ENCODE peak calls at places on chromosomes 6 and 20, in four cellular contexts. I is bronchial epithelial cell, U is WTC11, L is transverse colon. M is an unnamed sample.

GRCh38 chr6:18387061-18387721 is at the start of gene RNF144B:
- DNase-seq in U (peak), I (peak), L (peak), M (peak)

GRCh38 chr6:139762587-139763031 is 388.2 kb upstream of the CITED2 start:
- DNase-seq in L (no peak), I (peak), U (no peak), M (no peak)

GRCh38 chr6:19712012-19712688 is 125.0 kb upstream of the ID4 start:
- DNase-seq in I (no peak), U (no peak), L (no peak), M (no peak)

GRCh38 chr6:109388265-109388664 is 6.0 kb upstream of the CD164 start:
- DNase-seq in I (peak), U (no peak), L (no peak), M (no peak)

GRCh38 chr6:132673376-132674094 is 14.6 kb upstream of the TAAR1 start:
- DNase-seq in U (no peak), L (peak), I (no peak), M (no peak)

GRCh38 chr20:25310921-25311728 is 63.2 kb downstream of the PYGB start:
- DNase-seq in U (no peak), I (no peak), L (peak), M (no peak)

GRCh38 chr20:10673176-10673830 is 496 bp downstream of the JAG1 start:
- DNase-seq in L (peak), I (no peak), U (peak), M (no peak)

GRCh38 chr20:61109221-61109805 is 142.7 kb upstream of the CDH4 start:
- DNase-seq in U (no peak), I (no peak), L (no peak), M (no peak)

GRCh38 chr20:4956200-4956810 is 45.0 kb downstream of the SLC23A2 start:
- DNase-seq in U (no peak), I (peak), L (no peak), M (no peak)

GRCh38 chr6:43758617-43759050 is 11.4 kb upstream of the VEGFA start:
- DNase-seq in I (no peak), U (peak), L (no peak), M (no peak)

GRCh38 chr6:311679-312220 is 19.5 kb downstream of the DUSP22 start:
- DNase-seq in L (no peak), I (no peak), U (no peak), M (no peak)

GRCh38 chr6:156949376-156949775 is 172.2 kb downstream of the ARID1B start:
- DNase-seq in I (peak), U (no peak), L (no peak), M (no peak)

GRCh38 chr20:38196592-38196991 is 31.5 kb upstream of the TGM2 start:
- DNase-seq in U (no peak), I (peak), L (peak), M (no peak)

GRCh38 chr6:155310596-155310995 is 3.7 kb downstream of the TFB1M start:
- DNase-seq in L (no peak), I (peak), U (no peak), M (no peak)

GRCh38 chr6:108712946-108713345 is 135.3 kb upstream of the ARMC2 start:
- DNase-seq in L (peak), I (no peak), U (no peak), M (no peak)

GRCh38 chr6:100796049-100796823 is 84.9 kb downstream of the ASCC3 start:
- DNase-seq in I (no peak), L (no peak), U (no peak), M (no peak)
- TF ChIP-seq CTCF in I (no peak), L (no peak), U (no peak), M (no peak)

GRCh38 chr6:160221423-160221822 is 37.2 kb downstream of the SLC22A2 start:
- DNase-seq in I (peak), L (no peak), U (no peak), M (no peak)
- TF ChIP-seq CTCF in I (peak), L (no peak), U (no peak), M (no peak)

DNA sequence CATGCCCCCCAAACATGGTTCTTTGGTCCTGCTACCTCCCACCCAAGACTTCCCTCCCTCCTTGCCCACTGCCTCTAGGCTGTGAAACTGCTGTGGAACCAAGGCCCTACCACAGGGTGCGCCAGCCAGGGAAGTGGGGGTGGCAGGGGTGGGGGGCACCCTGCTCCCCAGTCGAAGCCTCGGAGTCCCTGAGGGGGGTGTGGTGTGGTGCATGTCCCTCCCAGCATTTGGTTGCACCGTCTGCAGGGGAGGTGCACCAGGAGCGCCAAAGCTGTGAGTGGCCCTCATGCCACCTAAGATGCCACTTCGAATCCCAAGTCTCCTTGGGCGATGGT is 1.8 kb downstream of the RGS19 start:
- DNase-seq in I (no peak), L (no peak), U (no peak), M (no peak)
- TF ChIP-seq CTCF in I (no peak), L (no peak), U (no peak), M (no peak)

GRCh38 chr20:1737134-1737533 is 79.6 kb upstream of the SIRPG start:
- DNase-seq in I (no peak), U (no peak), L (no peak), M (no peak)

GRCh38 chr20:1735417-1736089 is 78.0 kb upstream of the SIRPG start:
- DNase-seq in L (no peak), U (no peak), I (no peak), M (no peak)

DNA sequence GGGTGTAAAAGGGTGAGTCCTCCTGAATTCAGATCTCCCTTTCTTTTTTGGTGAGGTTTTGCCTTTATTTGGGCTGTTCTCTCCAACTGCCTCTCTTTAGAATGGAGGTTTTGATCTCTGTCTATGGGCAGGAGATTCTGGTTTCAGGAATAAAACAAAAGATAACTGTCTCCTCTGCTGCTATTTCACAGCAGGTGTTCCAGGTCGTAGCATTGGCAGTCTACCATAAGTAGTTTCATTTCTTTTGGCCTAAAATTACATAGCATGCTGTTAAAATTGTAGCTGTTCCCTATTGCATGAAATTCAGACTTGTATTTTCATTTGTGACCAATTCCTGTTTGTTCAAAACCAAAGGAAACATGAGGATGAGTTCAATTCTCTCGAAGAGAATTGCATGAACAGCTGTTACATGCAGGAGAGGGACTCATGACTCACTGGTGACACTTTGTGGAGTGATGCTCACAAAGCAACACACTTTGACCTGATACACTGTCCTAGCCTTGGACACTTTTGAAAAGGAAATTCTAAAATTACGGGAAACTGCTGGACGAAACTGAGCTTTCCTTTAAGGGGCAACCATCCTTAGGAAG is 76.8 kb upstream of the SIRPG start:
- DNase-seq in L (no peak), I (peak), U (no peak), M (no peak)
- TF ChIP-seq CTCF in L (no peak), I (peak), U (no peak), M (no peak)

GRCh38 chr6:5960456-5960855 is 46.3 kb downstream of the NRN1 start:
- DNase-seq in I (no peak), L (no peak), U (no peak), M (no peak)
- TF ChIP-seq CTCF in I (no peak), L (no peak), U (no peak), M (no peak)

GRCh38 chr6:63926950-63927349 is 291.3 kb downstream of the PHF3 start:
- DNase-seq in U (no peak), I (no peak), L (no peak), M (no peak)

GRCh38 chr6:63926258-63926657 is 290.7 kb downstream of the PHF3 start:
- DNase-seq in L (no peak), I (no peak), U (no peak), M (no peak)

GRCh38 chr6:63927538-63927937 is 291.9 kb downstream of the PHF3 start:
- DNase-seq in L (no peak), I (no peak), U (no peak), M (no peak)

GRCh38 chr6:63919556-63920110 is 284.0 kb downstream of the PHF3 start:
- DNase-seq in L (no peak), U (no peak), I (no peak), M (no peak)

DNA sequence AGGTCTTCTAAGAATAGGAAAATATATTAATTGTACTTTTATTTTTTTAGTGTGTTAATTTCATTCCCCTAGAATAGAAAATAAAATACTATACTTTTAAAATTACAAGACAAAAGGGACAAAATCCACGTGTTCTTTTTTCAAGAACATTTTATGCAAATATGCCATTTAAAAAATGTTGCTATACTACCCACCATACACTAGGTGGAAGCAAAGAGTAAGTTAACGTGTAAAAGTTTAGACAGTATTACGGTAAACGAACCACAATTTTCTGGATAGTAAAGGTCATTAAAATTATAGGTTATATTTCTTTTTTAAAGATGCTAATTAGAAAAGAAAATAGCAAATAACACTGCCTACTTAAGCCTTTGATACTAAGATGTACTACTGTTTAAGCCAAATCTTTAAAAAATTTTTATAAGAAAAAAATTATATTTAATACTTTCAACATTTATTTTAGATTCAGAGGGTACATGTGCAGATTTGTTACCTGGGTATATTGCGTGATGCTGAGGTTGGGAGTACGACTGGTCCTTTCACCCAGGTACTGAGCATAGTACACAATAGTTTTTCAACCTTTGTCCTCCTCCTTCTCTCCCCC is 287.6 kb downstream of the PHF3 start:
- DNase-seq in I (peak), L (no peak), U (no peak), M (no peak)
- TF ChIP-seq CTCF in I (peak), L (peak), U (no peak), M (no peak)